ENCODE peak calls at places on chromosomes 2 and 18, in eight cellular contexts. U is cardiac muscle cell, Z is sigmoid colon, N is endodermal cell, D is colonic mucosa, Y is SJSA1, H is AG04450, G is fibroblast of lung. C is an unnamed sample.

GRCh38 chr18:21762181-21762772 is 21.7 kb downstream of the MIB1 start:
- DNase-seq in H (no peak), U (no peak), D (no peak), Z (no peak), G (no peak), Y (no peak), N (no peak), C (no peak)

GRCh38 chr2:136131961-136132839 is 14.3 kb upstream of the CXCR4 start:
- DNase-seq in Y (no peak), D (peak; percentile 22), U (no peak), Z (no peak), H (no peak), G (no peak), N (no peak), C (peak; percentile 44)

GRCh38 chr2:99793022-99793421 is 303.2 kb upstream of the REV1 start:
- DNase-seq in H (no peak), U (no peak), Z (no peak), D (no peak), N (no peak), G (no peak), Y (no peak), C (no peak)

GRCh38 chr18:35432565-35433001 is 55.4 kb upstream of the ZNF396 start:
- DNase-seq in U (no peak), N (no peak), D (no peak), G (peak; percentile 28), Y (no peak), H (no peak), Z (no peak), C (no peak)

GRCh38 chr2:46335404-46335965 is 38.3 kb downstream of the EPAS1 start:
- DNase-seq in G (peak; percentile 72), Z (peak; percentile 80), N (peak; percentile 75), Y (no peak), U (peak; percentile 68), D (peak; percentile 72), H (no peak), C (peak; percentile 56)

GRCh38 chr2:42298132-42298531 is 62.9 kb downstream of the COX7A2L start:
- DNase-seq in G (peak; percentile 58), H (no peak), U (no peak), Y (no peak), N (no peak), D (no peak), Z (no peak), C (no peak)

GRCh38 chr2:38747819-38748218 is 3.3 kb downstream of the SRSF7 start:
- DNase-seq in G (no peak), Y (no peak), D (no peak), U (no peak), N (no peak), H (no peak), Z (no peak), C (no peak)

GRCh38 chr2:225002656-225003045 is 39.6 kb downstream of the DOCK10 start:
- DNase-seq in D (peak; percentile 32), H (no peak), Y (no peak), N (no peak), G (no peak), Z (no peak), U (peak; percentile 1), C (no peak)

GRCh38 chr2:46743021-46743420 is 172.6 kb downstream of the MCFD2 start:
- DNase-seq in D (no peak), G (no peak), Z (no peak), H (no peak), Y (no peak), U (no peak), N (no peak), C (no peak)

GRCh38 chr2:213125646-213126347 is 25.6 kb downstream of the IKZF2 start:
- DNase-seq in Z (no peak), U (no peak), G (no peak), H (no peak), N (no peak), Y (no peak), D (no peak), C (no peak)

GRCh38 chr2:38074047-38074774 is 1.7 kb downstream of the CYP1B1 start:
- DNase-seq in Y (no peak), U (no peak), N (peak; percentile 80), Z (no peak), H (no peak), D (no peak), G (peak; percentile 37), C (no peak)

GRCh38 chr2:237631801-237632585 is 4.6 kb downstream of the LRRFIP1 start:
- DNase-seq in D (no peak), H (no peak), Y (no peak), G (no peak), U (no peak), Z (no peak), N (no peak), C (no peak)

GRCh38 chr2:112869258-112869842 is 32.8 kb upstream of the IL1B start:
- DNase-seq in Y (peak; percentile 46), U (peak; percentile 26), N (no peak), Z (no peak), D (peak; percentile 98), H (no peak), G (peak; percentile 94), C (peak; percentile 96)

GRCh38 chr2:49146412-49146811 is 7.9 kb downstream of the FSHR start:
- DNase-seq in G (no peak), U (no peak), D (no peak), H (no peak), Z (no peak), N (no peak), Y (no peak), C (no peak)

GRCh38 chr2:177516786-177517544 is 124.4 kb downstream of the AGPS start:
- DNase-seq in Z (no peak), D (no peak), G (no peak), U (no peak), N (no peak), H (no peak), Y (no peak), C (no peak)

GRCh38 chr18:48619016-48619415 is 80.2 kb downstream of the CTIF start:
- DNase-seq in Z (no peak), N (no peak), Y (no peak), H (no peak), U (no peak), D (no peak), G (no peak), C (no peak)

GRCh38 chr2:224976629-224977525 is 65.4 kb downstream of the DOCK10 start:
- DNase-seq in Y (no peak), Z (no peak), G (no peak), U (no peak), N (no peak), H (no peak), D (no peak), C (no peak)

GRCh38 chr18:21262244-21262643 is 20.2 kb downstream of the GREB1L start:
- DNase-seq in Y (no peak), Z (no peak), N (no peak), G (no peak), H (no peak), U (no peak), D (no peak), C (no peak)

GRCh38 chr2:225270861-225271260 is 128.6 kb upstream of the NYAP2 start:
- DNase-seq in Y (peak; percentile 16), N (peak; percentile 52), Z (no peak), D (no peak), H (no peak), G (peak; percentile 71), U (peak; percentile 38), C (peak; percentile 51)

GRCh38 chr18:50034029-50034428 is 160.9 kb downstream of the MYO5B start:
- DNase-seq in N (no peak), G (no peak), D (no peak), U (no peak), Y (no peak), Z (no peak), H (no peak), C (no peak)

GRCh38 chr18:50218432-50219197 is 23.7 kb upstream of the MYO5B start:
- DNase-seq in H (no peak), Y (no peak), N (peak; percentile 80), U (peak; percentile 8), G (peak; percentile 13), D (peak; percentile 50), Z (no peak), C (peak; percentile 59)

GRCh38 chr18:12361770-12362378 is 15.2 kb downstream of the AFG3L2 start:
- DNase-seq in G (peak; percentile 34), H (no peak), U (peak; percentile 63), Y (no peak), N (no peak), D (no peak), Z (no peak), C (no peak)

GRCh38 chr2:9385841-9386240 is 37.5 kb downstream of the ITGB1BP1 start:
- DNase-seq in Y (no peak), G (peak; percentile 57), U (no peak), H (no peak), N (peak; percentile 49), D (no peak), Z (peak; percentile 26), C (no peak)

GRCh38 chr2:27264253-27264752 is 1.5 kb upstream of the SLC30A3 start:
- DNase-seq in Y (no peak), Z (no peak), N (peak; percentile 87), G (no peak), D (no peak), U (peak; percentile 42), H (no peak), C (no peak)

GRCh38 chr18:69469444-69469919 is 68.8 kb downstream of the DOK6 start:
- DNase-seq in U (no peak), D (no peak), N (peak; percentile 84), G (no peak), H (no peak), Z (peak; percentile 52), Y (no peak), C (peak; percentile 1)

GRCh38 chr2:196131949-196132925 is 39.1 kb downstream of the STK17B start:
- DNase-seq in Z (no peak), D (no peak), U (no peak), G (peak; percentile 43), H (no peak), Y (peak; percentile 21), N (peak; percentile 68), C (no peak)
- H3K9me3 ChIP-seq in Z (peaks cover 13% of the 10 kb centered on the region), D (peaks cover 7% of the 10 kb centered on the region), U (no peaks in the 10 kb centered on the region), G (no peaks in the 10 kb centered on the region), H (peaks cover 38% of the 10 kb centered on the region), Y (no peaks in the 10 kb centered on the region), N (peaks cover 63% of the 10 kb centered on the region), C (peaks cover 5% of the 10 kb centered on the region)

DNA sequence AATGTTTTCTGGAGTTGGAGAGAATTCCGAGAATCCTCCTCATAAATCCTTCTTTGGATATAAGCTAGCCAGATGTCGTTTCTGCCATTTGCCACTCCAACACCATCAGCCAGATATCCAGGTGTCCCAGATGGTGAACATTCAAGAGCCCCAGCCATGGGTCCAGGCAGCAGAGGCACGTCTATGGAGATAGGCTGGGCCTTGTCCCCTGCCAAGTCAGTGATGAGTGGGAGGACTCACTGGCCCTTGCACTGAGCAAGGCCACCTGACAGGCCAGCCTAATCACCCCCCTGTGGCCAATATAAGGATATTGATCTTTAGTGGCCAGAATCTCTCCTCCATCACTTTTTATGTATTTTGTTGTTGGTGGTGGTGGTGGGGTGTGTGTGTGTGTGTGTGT is 28.0 kb downstream of the ARID5A start:
- DNase-seq in H (no peak), Z (no peak), N (no peak), Y (no peak), G (no peak), D (no peak), U (no peak), C (no peak)
- H3K27ac ChIP-seq in H (no peak overlapping the region), Z (no peak overlapping the region), N (no peak overlapping the region), Y (no peak overlapping the region), G (no peak overlapping the region), D (no peak overlapping the region), U (no peak overlapping the region), C (no peak overlapping the region)

GRCh38 chr2:63272560-63272959 is 221.9 kb downstream of the OTX1 start:
- DNase-seq in N (no peak), Z (no peak), Y (no peak), G (no peak), D (no peak), U (no peak), H (no peak), C (no peak)
- H3K9me3 ChIP-seq in N (peaks cover 15% of the 10 kb centered on the region), Z (peaks cover 14% of the 10 kb centered on the region), Y (peaks cover 15% of the 10 kb centered on the region), G (no peaks in the 10 kb centered on the region), D (peaks cover 5% of the 10 kb centered on the region), U (no peaks in the 10 kb centered on the region), H (peaks cover 8% of the 10 kb centered on the region), C (no peaks in the 10 kb centered on the region)

GRCh38 chr2:227415538-227416424 is 28.0 kb upstream of the SCYGR1 start:
- DNase-seq in D (no peak), Z (peak; percentile 69), N (no peak), U (no peak), Y (peak; percentile 38), G (peak; percentile 78), H (no peak), C (peak; percentile 29)
- H3K27ac ChIP-seq in D (no peak overlapping the region), Z (peak overlapping the region; percentile 59), N (no peak overlapping the region), U (no peak overlapping the region), Y (no peak overlapping the region), G (no peak overlapping the region), H (no peak overlapping the region), C (peak overlapping the region; percentile 53)

C was measured in small intestine.